ENCODE peak calls at places on chromosomes 7 and 10, in four cellular contexts. One of them, this sample, is unnamed.

GRCh38 chr10:48655426-48656240 is 29.0 kb upstream of the WDFY4 start:
- DNase-seq in uterus: peak
- DNase-seq in cardiac fibroblast: peak
- DNase-seq in lower lobe of right lung: peak
- DNase-seq in this sample: no peak

GRCh38 chr7:85815511-85815910 is 628.7 kb upstream of the SEMA3D start:
- DNase-seq in uterus: no peak
- DNase-seq in cardiac fibroblast: no peak
- DNase-seq in lower lobe of right lung: no peak
- DNase-seq in this sample: no peak

GRCh38 chr7:46486264-46487206 is 565.5 kb upstream of the IGFBP3 start:
- DNase-seq in uterus: peak
- DNase-seq in cardiac fibroblast: peak
- DNase-seq in lower lobe of right lung: no peak
- DNase-seq in this sample: no peak

GRCh38 chr10:35413985-35414861 is 77.9 kb downstream of the CCNY start:
- DNase-seq in uterus: peak
- DNase-seq in cardiac fibroblast: no peak
- DNase-seq in lower lobe of right lung: no peak
- DNase-seq in this sample: no peak

GRCh38 chr10:58892039-58892665 is 284.3 kb upstream of the PHYHIPL start:
- DNase-seq in uterus: no peak
- DNase-seq in cardiac fibroblast: no peak
- DNase-seq in lower lobe of right lung: no peak
- DNase-seq in this sample: no peak

GRCh38 chr7:90238583-90238982 is 6.4 kb upstream of the CFAP69 start:
- DNase-seq in uterus: no peak
- DNase-seq in cardiac fibroblast: no peak
- DNase-seq in lower lobe of right lung: no peak
- DNase-seq in this sample: no peak

GRCh38 chr10:122855745-122856144 is 10.1 kb upstream of the CUZD1 start:
- DNase-seq in uterus: no peak
- DNase-seq in cardiac fibroblast: no peak
- DNase-seq in lower lobe of right lung: no peak
- DNase-seq in this sample: no peak

GRCh38 chr10:97179731-97180366 is 5.9 kb downstream of the SLIT1 start:
- DNase-seq in uterus: no peak
- DNase-seq in cardiac fibroblast: no peak
- DNase-seq in lower lobe of right lung: no peak
- DNase-seq in this sample: no peak

GRCh38 chr10:119502214-119502613 is 40.3 kb downstream of the RGS10 start:
- DNase-seq in uterus: no peak
- DNase-seq in cardiac fibroblast: no peak
- DNase-seq in lower lobe of right lung: no peak
- DNase-seq in this sample: no peak

GRCh38 chr10:127824826-127825225 is 67.9 kb downstream of the CLRN3 start:
- DNase-seq in uterus: no peak
- DNase-seq in cardiac fibroblast: no peak
- DNase-seq in lower lobe of right lung: no peak
- DNase-seq in this sample: no peak

GRCh38 chr10:66928791-66929190 is 3.0 kb downstream of the LRRTM3 start:
- DNase-seq in uterus: no peak
- DNase-seq in cardiac fibroblast: no peak
- DNase-seq in lower lobe of right lung: no peak
- DNase-seq in this sample: no peak

GRCh38 chr7:116446179-116446855 is 53.2 kb upstream of the CAV2 start:
- DNase-seq in uterus: peak
- DNase-seq in cardiac fibroblast: peak
- DNase-seq in lower lobe of right lung: no peak
- DNase-seq in this sample: no peak

GRCh38 chr7:36086571-36086970 is 66.5 kb upstream of the EEPD1 start:
- DNase-seq in uterus: no peak
- DNase-seq in cardiac fibroblast: no peak
- DNase-seq in lower lobe of right lung: no peak
- DNase-seq in this sample: no peak

DNA sequence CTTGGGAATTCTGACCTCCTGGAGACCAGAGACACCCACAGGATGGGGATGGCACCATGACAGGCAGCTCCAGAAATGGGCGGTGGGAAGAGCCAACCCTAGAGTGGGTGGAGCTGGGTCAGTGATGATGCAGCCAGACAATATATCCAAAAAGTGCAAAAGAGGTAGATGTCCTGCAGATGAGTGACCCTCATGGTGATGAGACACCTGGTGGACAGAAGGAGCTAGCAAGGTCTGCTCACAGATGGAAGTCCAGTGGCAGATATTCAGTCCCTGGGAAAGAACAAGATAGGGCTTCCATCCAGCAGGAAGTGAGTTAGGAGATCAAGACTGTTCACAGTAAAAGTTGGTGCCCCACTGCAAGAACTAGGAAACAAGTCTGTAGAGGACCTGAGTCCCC is 19.2 kb upstream of the GRB10 start:
- DNase-seq in uterus: no peak
- DNase-seq in cardiac fibroblast: no peak
- DNase-seq in lower lobe of right lung: no peak
- DNase-seq in this sample: no peak
- TF ChIP-seq CTCF in uterus: no peak
- TF ChIP-seq CTCF in cardiac fibroblast: no peak
- TF ChIP-seq CTCF in lower lobe of right lung: no peak
- TF ChIP-seq CTCF in this sample: no peak

DNA sequence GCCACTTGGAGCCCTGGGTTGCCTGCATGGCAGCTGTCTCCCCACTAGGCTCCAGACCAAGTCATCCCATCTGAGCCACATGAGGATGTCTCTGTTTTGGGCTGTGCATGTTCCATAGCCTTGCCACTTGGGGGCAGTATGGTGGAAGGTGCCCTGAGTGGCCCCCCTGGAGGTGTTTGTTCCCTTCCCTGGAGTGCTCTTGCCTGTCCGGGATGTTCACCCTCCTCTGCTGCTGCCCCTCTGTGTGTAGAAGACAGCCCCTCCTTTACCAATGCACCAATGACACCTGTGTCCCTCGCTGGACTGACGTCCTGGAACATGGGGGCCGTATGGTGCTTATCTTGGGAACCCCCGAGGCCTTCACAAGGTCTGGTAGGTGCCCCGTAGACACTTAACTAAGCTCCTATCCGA is 100.2 kb downstream of the ACTR3B start:
- DNase-seq in uterus: no peak
- DNase-seq in cardiac fibroblast: peak
- DNase-seq in lower lobe of right lung: no peak
- DNase-seq in this sample: no peak
- TF ChIP-seq CTCF in uterus: no peak
- TF ChIP-seq CTCF in cardiac fibroblast: no peak
- TF ChIP-seq CTCF in lower lobe of right lung: peak
- TF ChIP-seq CTCF in this sample: peak

GRCh38 chr10:101122270-101123084 is 8.6 kb upstream of the TLX1 start:
- DNase-seq in uterus: no peak
- DNase-seq in cardiac fibroblast: no peak
- DNase-seq in lower lobe of right lung: no peak
- DNase-seq in this sample: no peak

GRCh38 chr10:101123085-101123814 is 7.8 kb upstream of the TLX1 start:
- DNase-seq in uterus: no peak
- DNase-seq in cardiac fibroblast: no peak
- DNase-seq in lower lobe of right lung: no peak
- DNase-seq in this sample: no peak

GRCh38 chr10:101120884-101121660 is 10.0 kb upstream of the TLX1 start:
- DNase-seq in uterus: no peak
- DNase-seq in cardiac fibroblast: peak
- DNase-seq in lower lobe of right lung: no peak
- DNase-seq in this sample: no peak

GRCh38 chr10:101120520-101120883 is 10.6 kb upstream of the TLX1 start:
- DNase-seq in uterus: no peak
- DNase-seq in cardiac fibroblast: no peak
- DNase-seq in lower lobe of right lung: no peak
- DNase-seq in this sample: no peak

DNA sequence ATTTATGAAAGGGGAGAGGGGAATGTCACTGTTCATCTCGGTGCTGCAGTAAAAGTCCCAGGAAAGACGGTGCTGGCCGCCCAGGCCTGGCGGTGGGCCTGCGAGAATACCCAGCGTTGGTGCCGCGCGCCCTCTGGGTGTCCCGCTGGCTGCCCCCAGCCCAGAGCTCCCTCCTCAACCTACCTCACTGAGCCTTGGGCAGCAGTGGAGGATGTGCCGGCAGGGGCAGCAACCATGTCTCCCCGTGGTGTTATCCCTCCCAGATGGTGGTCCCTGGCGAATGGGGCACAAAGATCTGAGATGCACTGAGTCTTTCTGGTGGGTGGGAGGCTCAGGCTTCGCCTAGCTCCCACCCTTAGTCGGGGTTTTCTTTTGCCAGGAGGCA is 9.4 kb upstream of the TLX1 start:
- DNase-seq in uterus: no peak
- DNase-seq in cardiac fibroblast: no peak
- DNase-seq in lower lobe of right lung: no peak
- DNase-seq in this sample: no peak
- TF ChIP-seq CTCF in uterus: no peak
- TF ChIP-seq CTCF in cardiac fibroblast: no peak
- TF ChIP-seq CTCF in lower lobe of right lung: no peak
- TF ChIP-seq CTCF in this sample: no peak

DNA sequence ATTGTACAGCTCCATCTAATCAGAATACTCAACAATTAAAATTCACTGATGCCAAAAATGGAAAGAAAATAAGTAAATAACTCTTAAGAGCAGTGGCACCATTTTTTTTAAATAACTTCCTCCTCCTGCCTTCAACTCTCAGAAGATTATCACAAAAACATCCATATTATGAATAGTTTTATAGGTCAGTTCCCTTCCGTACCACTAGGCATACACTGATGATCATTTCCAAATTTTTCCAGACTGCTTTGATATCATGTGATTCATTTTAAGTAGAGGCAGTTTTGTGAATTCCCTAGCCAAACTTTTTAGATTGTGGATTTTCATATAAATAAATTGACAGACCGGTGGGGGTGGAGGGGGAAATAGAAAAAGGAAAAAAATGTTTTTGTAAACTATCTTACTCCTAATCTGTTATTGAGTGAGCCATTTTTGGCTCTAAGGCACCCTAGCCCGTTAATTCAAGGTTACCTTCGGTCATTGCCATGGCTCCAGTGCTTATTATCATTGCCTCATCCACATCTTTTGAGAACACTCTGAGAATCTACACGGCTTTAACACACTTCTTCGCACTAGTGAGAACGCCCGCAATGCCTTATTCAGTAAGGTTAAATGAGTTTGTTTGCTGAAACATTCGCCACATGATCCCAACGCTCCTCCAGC is 1.0 kb downstream of the FAM107B start:
- DNase-seq in uterus: no peak
- DNase-seq in cardiac fibroblast: no peak
- DNase-seq in lower lobe of right lung: no peak
- DNase-seq in this sample: no peak
- TF ChIP-seq CTCF in uterus: no peak
- TF ChIP-seq CTCF in cardiac fibroblast: peak
- TF ChIP-seq CTCF in lower lobe of right lung: no peak
- TF ChIP-seq CTCF in this sample: no peak

GRCh38 chr7:39384386-39384785 is 181.8 kb upstream of the YAE1 start:
- DNase-seq in uterus: no peak
- DNase-seq in cardiac fibroblast: no peak
- DNase-seq in lower lobe of right lung: no peak
- DNase-seq in this sample: no peak

GRCh38 chr7:39392151-39392550 is 174.1 kb upstream of the YAE1 start:
- DNase-seq in uterus: no peak
- DNase-seq in cardiac fibroblast: no peak
- DNase-seq in lower lobe of right lung: no peak
- DNase-seq in this sample: no peak

DNA sequence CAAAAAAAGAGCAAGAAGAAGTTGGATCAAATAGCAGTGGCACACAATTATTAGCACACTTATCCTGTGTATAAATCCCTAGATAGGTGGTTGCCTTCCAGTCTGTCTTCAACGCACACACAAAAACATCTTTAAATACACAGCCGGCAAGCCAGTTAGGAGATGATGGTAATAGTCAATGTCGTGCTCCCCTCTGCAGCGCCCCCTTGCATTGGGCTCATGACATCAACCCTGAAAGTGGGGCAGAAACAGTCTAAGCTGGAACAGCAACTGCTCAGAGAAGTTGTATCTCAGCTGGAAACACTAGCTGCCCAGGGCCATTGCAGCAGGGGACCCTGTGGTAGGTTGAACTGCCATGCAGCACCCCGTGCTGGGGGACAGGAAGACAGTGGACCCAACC is 179.5 kb upstream of the YAE1 start:
- DNase-seq in uterus: no peak
- DNase-seq in cardiac fibroblast: no peak
- DNase-seq in lower lobe of right lung: no peak
- DNase-seq in this sample: no peak
- TF ChIP-seq CTCF in uterus: no peak
- TF ChIP-seq CTCF in cardiac fibroblast: no peak
- TF ChIP-seq CTCF in lower lobe of right lung: no peak
- TF ChIP-seq CTCF in this sample: no peak

DNA sequence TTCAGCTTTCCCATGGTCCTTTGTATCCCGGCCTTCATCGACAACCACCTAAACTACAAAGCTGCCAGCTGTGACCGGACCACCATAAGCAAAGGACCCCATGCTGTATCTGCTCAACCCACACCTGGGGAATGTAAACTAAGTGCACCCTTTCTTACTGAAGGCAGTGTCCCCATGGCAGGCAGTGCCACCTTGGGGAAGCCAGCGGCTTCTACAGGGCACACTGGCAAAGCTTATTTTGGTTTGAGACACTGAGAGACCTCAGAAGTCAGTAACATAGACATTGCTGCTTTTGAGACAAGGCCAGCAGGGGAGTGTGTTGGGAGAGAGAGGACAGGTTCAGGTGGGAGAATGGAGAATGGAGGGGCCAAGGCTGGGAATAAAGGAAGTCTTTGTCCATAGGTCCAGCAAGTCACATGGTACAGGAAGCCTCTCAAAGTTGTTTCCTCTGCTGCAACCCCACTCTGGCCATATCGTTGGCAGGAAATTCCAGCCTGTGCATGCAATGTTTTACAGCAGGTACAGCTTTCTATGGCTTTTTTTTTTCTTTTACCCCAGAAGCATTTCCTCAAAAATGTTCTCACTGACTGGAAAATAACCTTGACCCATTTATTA is 85.9 kb upstream of the NPVF start:
- DNase-seq in uterus: no peak
- DNase-seq in cardiac fibroblast: no peak
- DNase-seq in lower lobe of right lung: no peak
- DNase-seq in this sample: no peak
- TF ChIP-seq CTCF in uterus: no peak
- TF ChIP-seq CTCF in cardiac fibroblast: no peak
- TF ChIP-seq CTCF in lower lobe of right lung: no peak
- TF ChIP-seq CTCF in this sample: no peak

DNA sequence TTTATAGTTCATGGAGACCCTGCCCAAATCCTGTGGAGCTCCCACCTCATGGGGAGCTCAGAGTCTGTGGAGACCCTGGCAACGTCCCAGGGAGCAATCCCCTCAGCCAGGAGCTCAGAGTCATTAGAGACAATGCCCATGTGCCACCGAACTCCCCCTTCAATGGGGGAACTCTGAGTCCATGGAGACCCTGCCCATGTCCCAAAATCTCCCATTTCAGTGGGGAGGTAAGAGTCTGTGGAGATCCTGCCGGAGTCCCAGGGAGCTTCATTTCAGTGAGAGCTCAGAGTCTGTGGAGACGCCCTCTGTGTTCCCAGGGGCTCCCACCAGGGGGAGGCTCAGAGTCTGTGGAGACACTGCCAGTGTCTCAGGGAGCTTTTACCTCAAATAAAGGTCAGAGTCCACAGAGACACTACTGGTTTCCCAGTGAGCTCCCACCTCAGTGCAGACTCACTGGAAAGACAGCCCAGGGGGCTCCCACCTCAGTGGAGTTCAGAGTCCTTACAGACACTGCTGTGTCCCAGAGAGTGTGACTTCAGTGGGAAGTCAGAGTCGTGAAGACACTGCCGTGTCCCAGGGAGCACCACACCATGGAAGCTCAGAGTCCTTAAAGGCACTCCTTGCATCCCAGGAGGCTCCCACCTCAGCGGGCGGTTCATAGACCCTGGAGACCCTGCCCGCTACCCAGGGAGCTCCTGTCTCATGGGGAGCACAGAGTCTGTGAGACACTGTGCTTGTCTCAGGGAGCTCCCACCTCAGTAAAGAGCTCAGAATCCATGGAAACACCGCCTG is 5.0 kb downstream of the MYO1G start:
- DNase-seq in uterus: no peak
- DNase-seq in cardiac fibroblast: peak
- DNase-seq in lower lobe of right lung: no peak
- DNase-seq in this sample: peak
- TF ChIP-seq CTCF in uterus: no peak
- TF ChIP-seq CTCF in cardiac fibroblast: peak
- TF ChIP-seq CTCF in lower lobe of right lung: peak
- TF ChIP-seq CTCF in this sample: peak